ENCODE peak calls at places on chromosome 12, in nine cellular contexts. One of them, this sample, is unnamed.
A peak's percentile ranks its signal among the peaks of the same experiment; 100 is the strongest.

GRCh38 chr12:33759279-33759678 is 263.0 kb upstream of the ALG10 start:
- DNase-seq in tibial nerve: no peak
- DNase-seq in hepatocyte: peak; percentile 3
- DNase-seq in WERI-Rb-1: no peak
- DNase-seq in OCI-LY7: no peak
- DNase-seq in heart right ventricle: no peak
- DNase-seq in AG04450: no peak
- DNase-seq in IMR-90: no peak
- DNase-seq in fibroblast of lung: no peak
- DNase-seq in this sample: no peak

GRCh38 chr12:43317156-43317555 is 234.8 kb downstream of the ADAMTS20 start:
- DNase-seq in tibial nerve: no peak
- DNase-seq in hepatocyte: no peak
- DNase-seq in WERI-Rb-1: no peak
- DNase-seq in OCI-LY7: no peak
- DNase-seq in heart right ventricle: no peak
- DNase-seq in AG04450: no peak
- DNase-seq in IMR-90: no peak
- DNase-seq in fibroblast of lung: no peak
- DNase-seq in this sample: no peak

GRCh38 chr12:30694971-30695326 is 720 bp downstream of the IPO8 start:
- DNase-seq in tibial nerve: no peak
- DNase-seq in hepatocyte: peak; percentile 60
- DNase-seq in WERI-Rb-1: peak; percentile 35
- DNase-seq in OCI-LY7: peak; percentile 26
- DNase-seq in heart right ventricle: no peak
- DNase-seq in AG04450: no peak
- DNase-seq in IMR-90: peak; percentile 35
- DNase-seq in fibroblast of lung: peak; percentile 36
- DNase-seq in this sample: no peak

GRCh38 chr12:22518067-22518719 is 26.1 kb downstream of the C2CD5 start:
- DNase-seq in tibial nerve: no peak
- DNase-seq in hepatocyte: no peak
- DNase-seq in WERI-Rb-1: no peak
- DNase-seq in OCI-LY7: no peak
- DNase-seq in heart right ventricle: peak; percentile 47
- DNase-seq in AG04450: no peak
- DNase-seq in IMR-90: peak; percentile 15
- DNase-seq in fibroblast of lung: peak; percentile 65
- DNase-seq in this sample: no peak

GRCh38 chr12:88450130-88450529 is 130.1 kb downstream of the KITLG start:
- DNase-seq in tibial nerve: no peak
- DNase-seq in hepatocyte: no peak
- DNase-seq in WERI-Rb-1: no peak
- DNase-seq in OCI-LY7: no peak
- DNase-seq in heart right ventricle: no peak
- DNase-seq in AG04450: no peak
- DNase-seq in IMR-90: no peak
- DNase-seq in fibroblast of lung: no peak
- DNase-seq in this sample: no peak

GRCh38 chr12:110141389-110141788 is 17.2 kb downstream of the IFT81 start:
- DNase-seq in tibial nerve: no peak
- DNase-seq in hepatocyte: peak; percentile 29
- DNase-seq in WERI-Rb-1: peak; percentile 25
- DNase-seq in OCI-LY7: no peak
- DNase-seq in heart right ventricle: peak; percentile 18
- DNase-seq in AG04450: peak; percentile 45
- DNase-seq in IMR-90: peak; percentile 65
- DNase-seq in fibroblast of lung: peak; percentile 94
- DNase-seq in this sample: no peak

GRCh38 chr12:17588968-17589367 is 501.0 kb downstream of the RERGL start:
- DNase-seq in tibial nerve: no peak
- DNase-seq in hepatocyte: peak; percentile 55
- DNase-seq in WERI-Rb-1: peak; percentile 27
- DNase-seq in OCI-LY7: peak; percentile 32
- DNase-seq in heart right ventricle: no peak
- DNase-seq in AG04450: no peak
- DNase-seq in IMR-90: no peak
- DNase-seq in fibroblast of lung: no peak
- DNase-seq in this sample: no peak

GRCh38 chr12:14825256-14825655 is 11.3 kb upstream of the SMCO3 start:
- DNase-seq in tibial nerve: no peak
- DNase-seq in hepatocyte: no peak
- DNase-seq in WERI-Rb-1: no peak
- DNase-seq in OCI-LY7: no peak
- DNase-seq in heart right ventricle: no peak
- DNase-seq in AG04450: no peak
- DNase-seq in IMR-90: peak; percentile 35
- DNase-seq in fibroblast of lung: no peak
- DNase-seq in this sample: no peak

GRCh38 chr12:120496353-120497340 is 734 bp downstream of the DYNLL1 start:
- DNase-seq in tibial nerve: peak; percentile 54
- DNase-seq in hepatocyte: peak; percentile 76
- DNase-seq in WERI-Rb-1: peak; percentile 55
- DNase-seq in OCI-LY7: peak; percentile 76
- DNase-seq in heart right ventricle: peak; percentile 74
- DNase-seq in AG04450: no peak
- DNase-seq in IMR-90: peak; percentile 56
- DNase-seq in fibroblast of lung: peak; percentile 57
- DNase-seq in this sample: no peak

GRCh38 chr12:12714276-12715001 is 2.7 kb upstream of the CDKN1B start:
- DNase-seq in tibial nerve: no peak
- DNase-seq in hepatocyte: peak; percentile 58
- DNase-seq in WERI-Rb-1: peak; percentile 48
- DNase-seq in OCI-LY7: peak; percentile 82
- DNase-seq in heart right ventricle: peak; percentile 34
- DNase-seq in AG04450: no peak
- DNase-seq in IMR-90: peak; percentile 45
- DNase-seq in fibroblast of lung: peak; percentile 39
- DNase-seq in this sample: no peak

GRCh38 chr12:15601210-15601800 is 187.9 kb downstream of the EPS8 start:
- DNase-seq in tibial nerve: no peak
- DNase-seq in hepatocyte: peak; percentile 13
- DNase-seq in WERI-Rb-1: no peak
- DNase-seq in OCI-LY7: no peak
- DNase-seq in heart right ventricle: no peak
- DNase-seq in AG04450: peak; percentile 39
- DNase-seq in IMR-90: peak; percentile 92
- DNase-seq in fibroblast of lung: peak; percentile 96
- DNase-seq in this sample: no peak

GRCh38 chr12:120010661-120011230 is 21.7 kb downstream of the BICDL1 start:
- DNase-seq in tibial nerve: no peak
- DNase-seq in hepatocyte: no peak
- DNase-seq in WERI-Rb-1: no peak
- DNase-seq in OCI-LY7: no peak
- DNase-seq in heart right ventricle: no peak
- DNase-seq in AG04450: no peak
- DNase-seq in IMR-90: no peak
- DNase-seq in fibroblast of lung: no peak
- DNase-seq in this sample: no peak

GRCh38 chr12:125773033-125773432 is 707.8 kb downstream of the AACS start:
- DNase-seq in tibial nerve: no peak
- DNase-seq in hepatocyte: peak; percentile 14
- DNase-seq in WERI-Rb-1: peak; percentile 67
- DNase-seq in OCI-LY7: peak; percentile 77
- DNase-seq in heart right ventricle: no peak
- DNase-seq in AG04450: no peak
- DNase-seq in IMR-90: no peak
- DNase-seq in fibroblast of lung: no peak
- DNase-seq in this sample: no peak

GRCh38 chr12:109115758-109116610 is at the start of gene ACACB:
- DNase-seq in tibial nerve: peak; percentile 59
- DNase-seq in hepatocyte: peak; percentile 60
- DNase-seq in WERI-Rb-1: no peak
- DNase-seq in OCI-LY7: no peak
- DNase-seq in heart right ventricle: peak; percentile 69
- DNase-seq in AG04450: no peak
- DNase-seq in IMR-90: no peak
- DNase-seq in fibroblast of lung: peak; percentile 34
- DNase-seq in this sample: no peak

GRCh38 chr12:115194448-115194847 is 510.5 kb upstream of the TBX3 start:
- DNase-seq in tibial nerve: no peak
- DNase-seq in hepatocyte: peak; percentile 38
- DNase-seq in WERI-Rb-1: no peak
- DNase-seq in OCI-LY7: no peak
- DNase-seq in heart right ventricle: no peak
- DNase-seq in AG04450: no peak
- DNase-seq in IMR-90: no peak
- DNase-seq in fibroblast of lung: no peak
- DNase-seq in this sample: no peak

GRCh38 chr12:3216097-3216496 is 138.9 kb downstream of the TSPAN9 start:
- DNase-seq in tibial nerve: no peak
- DNase-seq in hepatocyte: no peak
- DNase-seq in WERI-Rb-1: peak; percentile 59
- DNase-seq in OCI-LY7: no peak
- DNase-seq in heart right ventricle: no peak
- DNase-seq in AG04450: no peak
- DNase-seq in IMR-90: peak; percentile 23
- DNase-seq in fibroblast of lung: no peak
- DNase-seq in this sample: no peak

GRCh38 chr12:3216726-3217682 is 139.8 kb downstream of the TSPAN9 start:
- DNase-seq in tibial nerve: no peak
- DNase-seq in hepatocyte: no peak
- DNase-seq in WERI-Rb-1: no peak
- DNase-seq in OCI-LY7: no peak
- DNase-seq in heart right ventricle: peak; percentile 45
- DNase-seq in AG04450: no peak
- DNase-seq in IMR-90: peak; percentile 88
- DNase-seq in fibroblast of lung: peak; percentile 65
- DNase-seq in this sample: no peak

GRCh38 chr12:3217683-3218079 is 140.5 kb downstream of the TSPAN9 start:
- DNase-seq in tibial nerve: no peak
- DNase-seq in hepatocyte: no peak
- DNase-seq in WERI-Rb-1: no peak
- DNase-seq in OCI-LY7: no peak
- DNase-seq in heart right ventricle: no peak
- DNase-seq in AG04450: no peak
- DNase-seq in IMR-90: no peak
- DNase-seq in fibroblast of lung: no peak
- DNase-seq in this sample: no peak

GRCh38 chr12:3218846-3219632 is 141.9 kb downstream of the TSPAN9 start:
- DNase-seq in tibial nerve: no peak
- DNase-seq in hepatocyte: no peak
- DNase-seq in WERI-Rb-1: no peak
- DNase-seq in OCI-LY7: no peak
- DNase-seq in heart right ventricle: no peak
- DNase-seq in AG04450: no peak
- DNase-seq in IMR-90: no peak
- DNase-seq in fibroblast of lung: no peak
- DNase-seq in this sample: no peak

GRCh38 chr12:3218150-3218845 is 141.1 kb downstream of the TSPAN9 start:
- DNase-seq in tibial nerve: peak; percentile 67
- DNase-seq in hepatocyte: peak; percentile 70
- DNase-seq in WERI-Rb-1: peak; percentile 57
- DNase-seq in OCI-LY7: peak; percentile 55
- DNase-seq in heart right ventricle: peak; percentile 66
- DNase-seq in AG04450: no peak
- DNase-seq in IMR-90: peak; percentile 78
- DNase-seq in fibroblast of lung: peak; percentile 79
- DNase-seq in this sample: no peak
- H3K4me3 ChIP-seq in tibial nerve: no peak overlapping the region
- H3K4me3 ChIP-seq in hepatocyte: no peak overlapping the region
- H3K4me3 ChIP-seq in WERI-Rb-1: no peak overlapping the region
- H3K4me3 ChIP-seq in OCI-LY7: no peak overlapping the region
- H3K4me3 ChIP-seq in heart right ventricle: no peak overlapping the region
- H3K4me3 ChIP-seq in AG04450: no peak overlapping the region
- H3K4me3 ChIP-seq in IMR-90: no peak overlapping the region
- H3K4me3 ChIP-seq in fibroblast of lung: no peak overlapping the region
- H3K4me3 ChIP-seq in this sample: no peak overlapping the region

DNA sequence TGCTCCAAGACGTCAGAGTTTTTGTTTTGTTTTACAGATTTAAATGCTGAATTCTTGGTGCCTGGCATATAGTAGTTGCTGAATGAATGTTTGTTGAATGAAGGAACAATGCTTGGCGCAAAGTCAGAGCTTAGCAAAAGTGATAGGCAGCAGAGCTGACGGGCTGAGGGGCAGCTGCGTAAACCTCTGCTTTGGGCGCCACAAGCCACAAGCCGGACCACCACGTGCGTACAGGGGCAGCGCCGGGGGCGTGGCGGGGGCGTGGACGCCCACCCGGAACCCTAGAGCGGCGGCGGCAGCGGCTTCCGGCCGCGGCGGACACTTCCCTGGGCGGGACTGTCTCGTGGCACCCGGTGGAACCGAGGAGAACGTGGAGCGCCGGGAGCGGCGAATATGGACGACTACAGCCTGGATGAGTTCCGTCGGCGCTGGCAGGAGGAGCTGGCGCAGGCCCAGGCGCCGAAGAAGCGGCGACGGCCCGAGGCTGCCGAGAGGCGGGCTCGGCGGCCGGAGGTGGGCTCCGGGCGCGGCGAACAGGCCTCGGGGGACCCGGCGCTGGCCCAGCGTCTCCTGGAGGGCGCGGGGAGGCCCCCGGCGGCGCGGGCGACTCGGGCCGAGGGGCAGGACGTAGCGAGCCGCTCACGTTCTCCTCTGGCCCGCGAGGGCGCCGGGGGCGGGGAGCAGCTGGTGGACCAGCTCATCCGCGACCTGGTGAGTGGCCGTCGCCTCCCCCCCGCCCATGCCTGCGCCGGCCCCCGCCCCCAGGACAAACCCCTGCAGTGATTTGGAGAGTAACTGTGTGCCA is at the start of gene FBXW8:
- DNase-seq in tibial nerve: no peak
- DNase-seq in hepatocyte: peak; percentile 85
- DNase-seq in WERI-Rb-1: peak; percentile 82
- DNase-seq in OCI-LY7: peak; percentile 84
- DNase-seq in heart right ventricle: peak; percentile 61
- DNase-seq in AG04450: peak; percentile 15
- DNase-seq in IMR-90: peak; percentile 66
- DNase-seq in fibroblast of lung: peak; percentile 68
- DNase-seq in this sample: peak; percentile 24
- H3K9me3 ChIP-seq in tibial nerve: no peaks in the 10 kb centered on the region
- H3K9me3 ChIP-seq in hepatocyte: no peaks in the 10 kb centered on the region
- H3K9me3 ChIP-seq in WERI-Rb-1: peaks cover 4% of the 10 kb centered on the region
- H3K9me3 ChIP-seq in OCI-LY7: no peaks in the 10 kb centered on the region
- H3K9me3 ChIP-seq in heart right ventricle: no peaks in the 10 kb centered on the region
- H3K9me3 ChIP-seq in AG04450: peaks cover 2% of the 10 kb centered on the region
- H3K9me3 ChIP-seq in IMR-90: no peaks in the 10 kb centered on the region
- H3K9me3 ChIP-seq in fibroblast of lung: no peaks in the 10 kb centered on the region
- H3K9me3 ChIP-seq in this sample: no peaks in the 10 kb centered on the region

DNA sequence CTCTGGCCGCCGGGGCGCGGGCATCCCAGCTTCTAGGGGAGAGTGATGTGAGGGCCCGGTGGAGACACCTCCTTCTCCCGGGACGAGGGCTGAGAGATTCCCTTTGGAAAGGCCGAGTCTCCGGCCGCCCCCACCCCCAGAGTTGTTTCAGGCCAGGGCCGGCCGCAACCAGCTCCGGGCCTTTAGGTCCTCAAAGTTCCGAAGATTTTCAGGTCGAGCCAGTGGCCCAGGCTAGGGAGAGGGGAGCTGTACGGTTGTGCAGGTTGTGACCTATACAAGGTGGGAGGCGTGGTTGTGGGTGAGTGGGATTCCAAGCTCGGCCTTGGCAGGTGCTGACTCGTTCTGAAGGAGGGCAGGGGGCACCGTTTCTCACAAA is 18.4 kb upstream of the ANKRD33 start:
- DNase-seq in tibial nerve: no peak
- DNase-seq in hepatocyte: no peak
- DNase-seq in WERI-Rb-1: no peak
- DNase-seq in OCI-LY7: no peak
- DNase-seq in heart right ventricle: no peak
- DNase-seq in AG04450: no peak
- DNase-seq in IMR-90: no peak
- DNase-seq in fibroblast of lung: no peak
- DNase-seq in this sample: no peak
- H3K4me3 ChIP-seq in tibial nerve: peak overlapping the region; percentile 42
- H3K4me3 ChIP-seq in hepatocyte: peak overlapping the region; percentile 45
- H3K4me3 ChIP-seq in WERI-Rb-1: peak overlapping the region; percentile 56
- H3K4me3 ChIP-seq in OCI-LY7: no peak overlapping the region
- H3K4me3 ChIP-seq in heart right ventricle: peak overlapping the region; percentile 50
- H3K4me3 ChIP-seq in AG04450: no peak overlapping the region
- H3K4me3 ChIP-seq in IMR-90: peak overlapping the region; percentile 21
- H3K4me3 ChIP-seq in fibroblast of lung: no peak overlapping the region
- H3K4me3 ChIP-seq in this sample: peak overlapping the region; percentile 26

GRCh38 chr12:111328138-111328537 is 40.8 kb downstream of the PHETA1 start:
- DNase-seq in tibial nerve: no peak
- DNase-seq in hepatocyte: no peak
- DNase-seq in WERI-Rb-1: no peak
- DNase-seq in OCI-LY7: no peak
- DNase-seq in heart right ventricle: no peak
- DNase-seq in AG04450: no peak
- DNase-seq in IMR-90: no peak
- DNase-seq in fibroblast of lung: no peak
- DNase-seq in this sample: no peak
- H3K9me3 ChIP-seq in tibial nerve: no peaks in the 10 kb centered on the region
- H3K9me3 ChIP-seq in hepatocyte: no peaks in the 10 kb centered on the region
- H3K9me3 ChIP-seq in WERI-Rb-1: no peaks in the 10 kb centered on the region
- H3K9me3 ChIP-seq in OCI-LY7: no peaks in the 10 kb centered on the region
- H3K9me3 ChIP-seq in heart right ventricle: no peaks in the 10 kb centered on the region
- H3K9me3 ChIP-seq in AG04450: no peaks in the 10 kb centered on the region
- H3K9me3 ChIP-seq in IMR-90: no peaks in the 10 kb centered on the region
- H3K9me3 ChIP-seq in fibroblast of lung: no peaks in the 10 kb centered on the region
- H3K9me3 ChIP-seq in this sample: no peaks in the 10 kb centered on the region

This sample was measured in SK-N-MC.